ENCODE peak calls at places on chromosomes 6 and 20, in eight cellular contexts. V, A, S, O, Z, R, I and Q are unnamed samples.

GRCh38 chr6:95176322-95176721 is 401.0 kb upstream of the MANEA start:
- DNase-seq in V (peak; percentile 75), A (no peak), S (no peak), O (no peak), Z (no peak), R (no peak), I (no peak), Q (no peak)

GRCh38 chr20:45419188-45420091 is 3.5 kb downstream of the PIGT start:
- DNase-seq in V (no peak), A (no peak), S (peak; percentile 90), O (peak; percentile 99), Z (no peak), R (no peak), I (peak; percentile 100), Q (peak; percentile 89)

GRCh38 chr20:58058421-58059140 is 169.9 kb downstream of the ANKRD60 start:
- DNase-seq in V (no peak), A (no peak), S (no peak), O (no peak), Z (peak; percentile 27), R (no peak), I (no peak), Q (no peak)

GRCh38 chr20:63967330-63968135 is 2.2 kb downstream of the ZNF512B start:
- DNase-seq in V (no peak), A (no peak), S (no peak), O (no peak), Z (no peak), R (no peak), I (no peak), Q (no peak)

GRCh38 chr6:41724638-41725501 is 10.5 kb downstream of the TFEB start:
- DNase-seq in V (no peak), A (no peak), S (no peak), O (no peak), Z (no peak), R (no peak), I (no peak), Q (no peak)

GRCh38 chr20:18443841-18444240 is 23.0 kb downstream of the DZANK1 start:
- DNase-seq in V (peak; percentile 59), A (no peak), S (no peak), O (peak; percentile 36), Z (no peak), R (no peak), I (peak; percentile 8), Q (peak; percentile 8)

GRCh38 chr6:13614126-13614925 is 809 bp upstream of the NOL7 start:
- DNase-seq in V (peak; percentile 55), A (no peak), S (no peak), O (peak; percentile 14), Z (no peak), R (no peak), I (peak; percentile 37), Q (peak; percentile 54)

GRCh38 chr6:141354191-141354950 is 778.4 kb upstream of the GJE1 start:
- DNase-seq in V (peak; percentile 32), A (no peak), S (no peak), O (no peak), Z (no peak), R (no peak), I (no peak), Q (no peak)

GRCh38 chr20:8933391-8933807 is 135.5 kb upstream of the PLCB4 start:
- DNase-seq in V (peak; percentile 35), A (no peak), S (no peak), O (no peak), Z (no peak), R (no peak), I (peak; percentile 76), Q (peak; percentile 9)

GRCh38 chr6:26175428-26176181 is 88.4 kb downstream of the HFE start:
- DNase-seq in V (peak; percentile 88), A (no peak), S (no peak), O (peak; percentile 65), Z (peak; percentile 65), R (peak; percentile 52), I (peak; percentile 80), Q (peak; percentile 82)

GRCh38 chr6:90135672-90136071 is 161.0 kb downstream of the BACH2 start:
- DNase-seq in V (no peak), A (no peak), S (no peak), O (peak; percentile 45), Z (no peak), R (no peak), I (peak; percentile 90), Q (peak; percentile 50)

GRCh38 chr20:62549029-62549428 is 73.2 kb upstream of the GATA5 start:
- DNase-seq in V (no peak), A (no peak), S (no peak), O (no peak), Z (no peak), R (no peak), I (no peak), Q (no peak)

GRCh38 chr6:17501982-17502704 is 98.0 kb upstream of the FAM8A1 start:
- DNase-seq in V (no peak), A (no peak), S (no peak), O (no peak), Z (no peak), R (no peak), I (no peak), Q (no peak)

DNA sequence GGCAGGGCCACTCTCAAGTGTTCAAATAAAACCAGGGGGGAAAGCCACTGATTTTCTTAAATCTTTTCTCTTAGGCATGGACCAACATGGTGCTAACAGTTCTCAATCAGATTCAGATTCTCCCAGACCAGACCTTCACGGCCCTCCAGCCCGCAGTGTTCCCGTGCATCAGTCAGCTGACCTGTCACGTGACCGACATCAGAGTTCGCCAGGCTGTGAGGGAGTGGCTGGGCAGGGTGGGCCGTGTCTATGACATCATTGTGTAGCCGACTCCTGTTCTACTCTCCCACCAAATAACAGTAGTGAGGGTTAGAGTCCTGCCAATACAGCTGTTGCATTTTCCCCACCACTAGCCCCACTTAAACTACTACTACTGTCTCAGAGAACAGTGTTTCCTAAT is 41.5 kb upstream of the SMIM28 start:
- DNase-seq in V (no peak), A (no peak), S (no peak), O (no peak), Z (no peak), R (no peak), I (no peak), Q (no peak)
- TF ChIP-seq CTCF in V (no peak), A (no peak), S (no peak), O (no peak), Z (no peak), R (no peak), I (no peak), Q (no peak)

GRCh38 chr20:15865553-15865952 is 707.7 kb downstream of the KIF16B start:
- DNase-seq in V (no peak), A (no peak), S (no peak), O (no peak), Z (no peak), R (no peak), I (no peak), Q (no peak)

GRCh38 chr20:15862178-15862577 is 711.1 kb downstream of the KIF16B start:
- DNase-seq in V (no peak), A (no peak), S (no peak), O (no peak), Z (no peak), R (no peak), I (no peak), Q (no peak)

GRCh38 chr20:15867017-15867416 is 706.2 kb downstream of the KIF16B start:
- DNase-seq in V (no peak), A (no peak), S (no peak), O (no peak), Z (no peak), R (no peak), I (no peak), Q (no peak)

GRCh38 chr20:15863735-15864134 is 709.5 kb downstream of the KIF16B start:
- DNase-seq in V (no peak), A (no peak), S (no peak), O (no peak), Z (no peak), R (no peak), I (no peak), Q (no peak)

DNA sequence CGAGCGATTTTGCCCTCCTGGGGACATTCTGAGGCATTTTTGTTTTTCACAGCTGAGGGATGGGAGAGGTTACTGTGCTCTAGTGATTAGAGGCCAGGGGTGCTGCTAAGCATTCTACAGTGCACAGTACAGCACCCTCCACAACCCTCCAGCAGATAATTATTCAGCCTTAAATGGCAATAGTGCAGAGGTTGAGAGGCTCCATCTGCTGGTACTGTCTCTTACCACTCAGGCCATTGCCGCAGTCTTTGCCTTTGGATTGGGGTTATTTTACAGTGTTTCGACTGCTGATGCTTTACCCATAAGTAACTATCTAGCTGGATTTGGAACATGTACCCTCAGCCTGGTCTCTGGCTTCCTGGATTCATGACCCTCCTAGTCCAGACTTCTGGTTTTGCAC is 705.3 kb downstream of the KIF16B start:
- DNase-seq in V (no peak), A (no peak), S (no peak), O (no peak), Z (no peak), R (no peak), I (no peak), Q (no peak)
- TF ChIP-seq CTCF in V (no peak), A (no peak), S (no peak), O (no peak), Z (no peak), R (no peak), I (no peak), Q (no peak)

GRCh38 chr20:43694763-43695162 is 27.8 kb downstream of the MYBL2 start:
- DNase-seq in V (no peak), A (no peak), S (no peak), O (no peak), Z (no peak), R (no peak), I (no peak), Q (no peak)

GRCh38 chr20:43690943-43691598 is 24.2 kb downstream of the MYBL2 start:
- DNase-seq in V (no peak), A (no peak), S (no peak), O (no peak), Z (no peak), R (no peak), I (no peak), Q (no peak)

GRCh38 chr20:43695571-43695970 is 28.7 kb downstream of the MYBL2 start:
- DNase-seq in V (no peak), A (no peak), S (no peak), O (no peak), Z (no peak), R (no peak), I (no peak), Q (no peak)

GRCh38 chr20:43689165-43689564 is 22.3 kb downstream of the MYBL2 start:
- DNase-seq in V (no peak), A (no peak), S (no peak), O (no peak), Z (no peak), R (no peak), I (no peak), Q (no peak)

GRCh38 chr20:43691928-43692524 is 25.1 kb downstream of the MYBL2 start:
- DNase-seq in V (peak; percentile 51), A (no peak), S (no peak), O (peak; percentile 25), Z (peak; percentile 59), R (peak; percentile 74), I (peak; percentile 46), Q (peak; percentile 65)
- TF ChIP-seq CTCF in V (peak; percentile 69), A (no peak), S (peak; percentile 65), O (peak; percentile 86), Z (peak; percentile 47), R (peak; percentile 58), I (peak; percentile 66), Q (peak; percentile 76)

DNA sequence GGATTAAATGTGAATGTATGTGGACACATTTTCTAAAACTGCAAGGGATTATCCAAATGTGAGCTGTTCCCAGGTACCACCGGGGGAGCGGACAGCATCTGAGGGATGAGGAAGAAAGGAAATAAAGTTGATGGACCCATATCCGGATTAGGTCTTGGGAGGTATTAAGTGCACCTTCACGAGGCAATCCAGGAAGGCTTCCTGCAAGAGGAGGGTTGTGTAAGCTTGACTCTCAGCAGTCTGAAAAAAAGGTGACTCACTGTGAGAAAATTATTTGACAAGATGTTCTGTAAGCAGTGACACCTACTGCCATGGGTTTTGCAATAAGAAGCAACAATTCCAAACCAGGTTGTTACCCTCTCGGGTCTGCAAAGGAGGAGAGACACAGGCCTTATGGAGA is 55.0 kb upstream of the LRFN2 start:
- DNase-seq in V (no peak), A (no peak), S (no peak), O (no peak), Z (no peak), R (no peak), I (no peak), Q (peak; percentile 3)
- TF ChIP-seq CTCF in V (no peak), A (no peak), S (no peak), O (no peak), Z (no peak), R (no peak), I (no peak), Q (no peak)